ENCODE peak calls at places on chromosomes 4 and X, in nine cellular contexts. L, A, W, T, P, E, F, G and R are unnamed samples.

GRCh38 chrX:154607370-154607769 is 11.7 kb downstream of the CTAG1B start:
- DNase-seq in A (no peak), G (no peak), W (no peak), T (no peak), F (no peak), P (no peak), L (no peak), E (no peak), R (no peak)

GRCh38 chr4:91345632-91346031 is 958.1 kb upstream of the GRID2 start:
- DNase-seq in T (no peak), W (no peak), G (no peak), E (no peak), A (no peak), P (no peak), F (no peak), L (no peak), R (no peak)

GRCh38 chr4:66266035-66266434 is 595.7 kb upstream of the EPHA5 start:
- DNase-seq in A (no peak), W (no peak), T (no peak), E (no peak), G (peak; percentile 45), L (no peak), F (no peak), P (no peak), R (no peak)

GRCh38 chr4:60579335-60579734 is 620.8 kb upstream of the ADGRL3 start:
- DNase-seq in T (no peak), E (no peak), A (no peak), G (no peak), F (no peak), W (no peak), L (no peak), P (no peak), R (no peak)

GRCh38 chrX:47217121-47217851 is 1.2 kb upstream of the CDK16 start:
- DNase-seq in P (peak; percentile 50), E (no peak), W (no peak), G (peak; percentile 53), A (no peak), T (no peak), L (no peak), F (no peak), R (no peak)

GRCh38 chr4:129344058-129344457 is 248.1 kb downstream of the C4orf33 start:
- DNase-seq in L (peak; percentile 5), P (no peak), W (no peak), G (no peak), A (no peak), F (no peak), E (peak; percentile 39), T (no peak), R (peak; percentile 15)

GRCh38 chrX:56978172-56978571 is 17.2 kb downstream of the SPIN3 start:
- DNase-seq in P (no peak), F (peak; percentile 56), T (no peak), W (no peak), E (peak; percentile 14), G (peak; percentile 35), A (no peak), L (peak; percentile 33), R (peak; percentile 39)

GRCh38 chrX:154466907-154467306 is 8.8 kb downstream of the PLXNA3 start:
- DNase-seq in A (no peak), G (no peak), E (no peak), P (no peak), F (no peak), L (no peak), W (no peak), T (no peak), R (no peak)

GRCh38 chr4:52091811-52092210 is 40.7 kb downstream of the SPATA18 start:
- DNase-seq in E (no peak), P (no peak), W (no peak), L (no peak), T (no peak), F (no peak), G (no peak), A (no peak), R (no peak)

GRCh38 chrX:118437283-118437682 is 58.3 kb upstream of the DOCK11 start:
- DNase-seq in F (no peak), L (no peak), E (no peak), G (no peak), A (no peak), P (no peak), W (no peak), T (no peak), R (no peak)

GRCh38 chr4:173448103-173448502 is 49.2 kb upstream of the SCRG1 start:
- DNase-seq in W (no peak), P (no peak), F (no peak), T (no peak), E (peak; percentile 80), A (no peak), L (no peak), G (no peak), R (no peak)

GRCh38 chrX:104130808-104131207 is 18.5 kb downstream of the ZCCHC18 start:
- DNase-seq in T (no peak), L (no peak), W (no peak), G (no peak), P (no peak), E (no peak), F (no peak), A (no peak), R (no peak)

GRCh38 chr4:55866290-55866907 is 13.0 kb downstream of the EXOC1 start:
- DNase-seq in T (no peak), F (peak; percentile 15), P (no peak), W (peak; percentile 70), A (no peak), G (no peak), E (no peak), L (peak; percentile 12), R (peak; percentile 8)

GRCh38 chr4:185312699-185313098 is 83.0 kb downstream of the LRP2BP start:
- DNase-seq in P (no peak), W (no peak), E (no peak), G (no peak), F (no peak), T (no peak), L (no peak), A (no peak), R (no peak)

GRCh38 chr4:95548738-95549245 is at the start of gene UNC5C:
- DNase-seq in E (peak; percentile 89), A (no peak), F (no peak), T (no peak), G (peak; percentile 78), W (no peak), L (no peak), P (peak; percentile 56), R (no peak)

GRCh38 chrX:109360301-109360700 is 121.6 kb downstream of the GUCY2F start:
- DNase-seq in W (no peak), G (no peak), F (no peak), L (no peak), P (no peak), A (no peak), E (no peak), T (no peak), R (no peak)

GRCh38 chr4:105972946-105973621 is 77.8 kb downstream of the NPNT start:
- DNase-seq in E (no peak), G (no peak), A (no peak), L (no peak), T (no peak), P (no peak), W (no peak), F (no peak), R (no peak)

GRCh38 chr4:105976913-105977312 is 81.6 kb downstream of the NPNT start:
- DNase-seq in W (no peak), G (no peak), F (no peak), E (no peak), L (no peak), T (no peak), A (no peak), P (no peak), R (no peak)

GRCh38 chr4:105979506-105979905 is 84.2 kb downstream of the NPNT start:
- DNase-seq in T (no peak), P (no peak), W (no peak), L (no peak), G (no peak), F (no peak), E (no peak), A (no peak), R (no peak)

GRCh38 chr4:105978684-105979296 is 83.5 kb downstream of the NPNT start:
- DNase-seq in P (no peak), L (no peak), E (no peak), F (no peak), T (peak; percentile 25), G (no peak), A (no peak), W (no peak), R (no peak)
- TF ChIP-seq CTCF in P (no peak), L (no peak), E (no peak), F (no peak), T (no peak), G (no peak), A (no peak), W (no peak), R (no peak)

GRCh38 chr4:7276538-7276937 is 84.2 kb downstream of the SORCS2 start:
- DNase-seq in T (no peak), W (no peak), E (no peak), G (no peak), L (no peak), A (no peak), F (no peak), P (no peak), R (no peak)
- TF ChIP-seq CTCF in T (no peak), W (no peak), E (no peak), G (no peak), L (no peak), A (no peak), F (no peak), P (no peak), R (no peak)

GRCh38 chrX:13471269-13471668 is 98.1 kb upstream of the EGFL6 start:
- DNase-seq in L (no peak), E (no peak), A (no peak), G (peak; percentile 41), T (no peak), F (no peak), P (no peak), W (no peak), R (no peak)

GRCh38 chrX:13473666-13474516 is 95.5 kb upstream of the EGFL6 start:
- DNase-seq in P (no peak), A (no peak), E (peak; percentile 21), F (peak; percentile 52), W (no peak), L (peak; percentile 32), T (no peak), G (no peak), R (peak; percentile 26)

GRCh38 chrX:13470680-13470967 is 98.8 kb upstream of the EGFL6 start:
- DNase-seq in G (no peak), P (no peak), T (no peak), L (no peak), A (no peak), F (no peak), E (no peak), W (no peak), R (no peak)

GRCh38 chrX:13469963-13470679 is 99.3 kb upstream of the EGFL6 start:
- DNase-seq in L (no peak), G (no peak), W (no peak), P (no peak), F (no peak), E (no peak), T (no peak), A (no peak), R (no peak)

GRCh38 chrX:13472975-13473665 is 96.3 kb upstream of the EGFL6 start:
- DNase-seq in W (no peak), F (peak; percentile 2), L (no peak), E (no peak), T (no peak), G (no peak), P (no peak), A (no peak), R (no peak)
- TF ChIP-seq CTCF in W (no peak), F (peak; percentile 35), L (no peak), E (no peak), T (no peak), G (peak; percentile 27), P (no peak), A (no peak), R (no peak)

GRCh38 chr4:44725861-44726820 is at the start of gene GNPDA2:
- DNase-seq in F (peak; percentile 50), G (peak; percentile 90), L (peak; percentile 86), P (peak; percentile 94), E (peak; percentile 95), A (peak; percentile 88), T (peak; percentile 71), W (peak; percentile 73), R (peak; percentile 90)
- TF ChIP-seq CTCF in F (peak; percentile 15), G (no peak), L (no peak), P (peak; percentile 23), E (no peak), A (no peak), T (peak; percentile 41), W (no peak), R (peak; percentile 14)